ENCODE peak calls at places on chromosomes 2 and 18, in four cellular contexts. Z is A549, S is WTC11, A is K562. M is an unnamed sample.

GRCh38 chr2:131023758-131024157 is 69.5 kb downstream of the FAM168B start:
- DNase-seq in Z (no peak), S (no peak), A (no peak), M (no peak)

GRCh38 chr2:37614061-37614802 is 57.2 kb downstream of the CDC42EP3 start:
- DNase-seq in A (no peak), S (no peak), Z (no peak), M (no peak)

GRCh38 chr18:74493689-74494088 is 2.5 kb upstream of the CNDP2 start:
- DNase-seq in A (no peak), S (peak), Z (peak), M (peak)

GRCh38 chr18:37565985-37566478 is 434 bp upstream of the CELF4 start:
- DNase-seq in Z (peak), A (no peak), S (peak), M (no peak)

GRCh38 chr18:23547806-23548205 is 38.5 kb downstream of the NPC1 start:
- DNase-seq in Z (peak), A (no peak), S (no peak), M (peak)

GRCh38 chr2:210399440-210400041 is 77.0 kb downstream of the LANCL1 start:
- DNase-seq in A (no peak), Z (no peak), S (no peak), M (peak)

GRCh38 chr2:128727914-128728313 is 409.2 kb upstream of the HS6ST1 start:
- DNase-seq in A (no peak), Z (no peak), S (no peak), M (no peak)

GRCh38 chr2:168140892-168141291 is 106.5 kb downstream of the STK39 start:
- DNase-seq in A (no peak), Z (no peak), S (no peak), M (no peak)

GRCh38 chr2:46387886-46388515 is 90.8 kb downstream of the EPAS1 start:
- DNase-seq in Z (no peak), S (no peak), A (no peak), M (peak)

GRCh38 chr2:212237350-212238095 is 301.1 kb downstream of the ERBB4 start:
- DNase-seq in Z (no peak), A (no peak), S (peak), M (no peak)

GRCh38 chr2:63537306-63537705 is 51.0 kb downstream of the WDPCP start:
- DNase-seq in A (no peak), Z (no peak), S (no peak), M (no peak)

GRCh38 chr18:6039055-6039454 is 143.7 kb upstream of the TMEM200C start:
- DNase-seq in Z (no peak), A (no peak), S (no peak), M (no peak)

GRCh38 chr2:157840568-157841156 is 35.5 kb downstream of the ACVR1 start:
- DNase-seq in Z (no peak), A (no peak), S (peak), M (peak)

GRCh38 chr2:236887519-236887918 is 198.2 kb upstream of the COPS8 start:
- DNase-seq in S (no peak), Z (no peak), A (no peak), M (no peak)

GRCh38 chr2:18750662-18751554 is 161.5 kb upstream of the NT5C1B start:
- DNase-seq in S (no peak), Z (no peak), A (no peak), M (no peak)

GRCh38 chr2:147469471-147469870 is 375.4 kb upstream of the ACVR2A start:
- DNase-seq in Z (no peak), A (no peak), S (peak), M (no peak)

GRCh38 chr2:95074663-95075439 is 46.8 kb downstream of the MRPS5 start:
- DNase-seq in A (no peak), Z (no peak), S (no peak), M (no peak)

GRCh38 chr2:32732912-32733472 is 105.1 kb downstream of the TTC27 start:
- DNase-seq in S (no peak), Z (no peak), A (no peak), M (no peak)

GRCh38 chr2:73770725-73771124 is 9.2 kb downstream of the DUSP11 start:
- DNase-seq in Z (no peak), A (no peak), S (no peak), M (no peak)

GRCh38 chr2:8119782-8120551 is 561.9 kb upstream of the ID2 start:
- DNase-seq in S (no peak), A (no peak), Z (no peak), M (peak)

GRCh38 chr2:227461878-227462462 is 10.0 kb upstream of the AGFG1 start:
- DNase-seq in Z (no peak), A (no peak), S (no peak), M (no peak)

GRCh38 chr2:2901384-2902345 is 476.0 kb downstream of the EIPR1 start:
- DNase-seq in A (no peak), S (no peak), Z (no peak), M (peak)

GRCh38 chr18:58087928-58088722 is 44.1 kb downstream of the NEDD4L start:
- DNase-seq in S (no peak), Z (no peak), A (peak), M (no peak)

GRCh38 chr2:62923242-62923641 is 127.4 kb upstream of the OTX1 start:
- DNase-seq in Z (no peak), S (no peak), A (no peak), M (no peak)

GRCh38 chr2:26016012-26016742 is 17.7 kb upstream of the RAB10 start:
- DNase-seq in A (no peak), Z (no peak), S (no peak), M (no peak)

GRCh38 chr2:160367887-160368286 is 125.7 kb downstream of the RBMS1 start:
- DNase-seq in Z (no peak), S (no peak), A (no peak), M (no peak)

GRCh38 chr18:75066223-75066622 is 142.7 kb downstream of the PTGR3 start:
- DNase-seq in A (no peak), Z (no peak), S (no peak), M (no peak)

GRCh38 chr2:167946367-167946955 is 300.9 kb downstream of the STK39 start:
- DNase-seq in S (no peak), Z (no peak), A (no peak), M (no peak)

GRCh38 chr2:222424729-222425671 is 657 bp downstream of the SGPP2 start:
- DNase-seq in Z (no peak), S (peak), A (no peak), M (no peak)

GRCh38 chr18:74368901-74369705 is 53.5 kb downstream of the C18orf63 start:
- DNase-seq in A (no peak), S (no peak), Z (no peak), M (peak)

GRCh38 chr2:2657121-2657962 is 326.3 kb upstream of the MYT1L start:
- DNase-seq in A (no peak), Z (no peak), S (no peak), M (no peak)

GRCh38 chr2:29632018-29632417 is 289.4 kb downstream of the ALK start:
- DNase-seq in Z (no peak), A (no peak), S (no peak), M (no peak)

GRCh38 chr18:67232406-67232805 is 284.1 kb downstream of the DSEL start:
- DNase-seq in Z (no peak), A (no peak), S (no peak), M (no peak)

GRCh38 chr2:28654981-28655322 is 96.7 kb upstream of the PPP1CB start:
- DNase-seq in Z (no peak), A (no peak), S (no peak), M (no peak)

GRCh38 chr18:26458526-26459232 is 89.7 kb downstream of the KCTD1 start:
- DNase-seq in Z (no peak), S (no peak), A (no peak), M (no peak)

GRCh38 chr2:181656450-181657261 is at the start of gene CERKL:
- DNase-seq in A (no peak), Z (peak), S (peak), M (no peak)
- TF ChIP-seq CTCF in A (no peak), Z (no peak), S (no peak), M (no peak)

GRCh38 chr2:120628248-120628647 is 107.4 kb upstream of the GLI2 start:
- DNase-seq in A (no peak), S (no peak), Z (no peak), M (no peak)

GRCh38 chr2:120629241-120629895 is 106.3 kb upstream of the GLI2 start:
- DNase-seq in S (no peak), Z (no peak), A (no peak), M (no peak)

GRCh38 chr2:120631241-120631640 is 104.4 kb upstream of the GLI2 start:
- DNase-seq in Z (no peak), S (no peak), A (no peak), M (no peak)

GRCh38 chr2:120631719-120632118 is 103.9 kb upstream of the GLI2 start:
- DNase-seq in S (no peak), A (no peak), Z (no peak), M (no peak)

GRCh38 chr2:120630031-120630701 is 105.5 kb upstream of the GLI2 start:
- DNase-seq in Z (no peak), S (no peak), A (no peak), M (no peak)
- TF ChIP-seq NR3C1 in Z (no peak), S (no peak), A (no peak), M (no peak)

GRCh38 chr18:4762399-4762798 is 307.3 kb upstream of the DLGAP1 start:
- DNase-seq in Z (no peak), S (no peak), A (no peak), M (no peak)

DNA sequence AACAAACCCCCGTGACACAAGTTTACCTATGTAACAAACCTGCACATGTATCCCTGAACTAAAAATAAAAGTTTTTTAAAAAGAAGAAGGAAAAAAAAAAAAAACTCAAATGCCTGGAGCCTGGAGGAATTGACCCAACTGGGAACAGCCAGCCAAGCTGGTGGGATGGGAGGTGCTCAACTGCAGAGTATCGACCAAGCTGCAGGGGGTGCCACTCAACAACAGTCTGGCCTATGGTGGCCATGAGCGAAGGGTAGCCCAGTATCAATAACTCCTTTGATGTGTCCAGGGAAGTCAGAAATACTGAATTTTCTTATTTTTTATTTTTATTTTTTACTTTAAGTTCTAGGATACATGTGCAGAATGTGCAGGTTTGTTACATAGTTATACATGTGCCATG is 310.3 kb upstream of the DLGAP1 start:
- DNase-seq in S (peak), A (no peak), Z (no peak), M (no peak)
- TF ChIP-seq CTCF in S (no peak), A (no peak), Z (no peak), M (no peak)

GRCh38 chr2:234687718-234688475 is 191.0 kb upstream of the ARL4C start:
- DNase-seq in Z (no peak), A (no peak), S (no peak), M (no peak)
- TF ChIP-seq NR3C1 in Z (no peak), A (no peak), S (no peak), M (no peak)

GRCh38 chr18:62033756-62034155 is 140.9 kb upstream of the RNF152 start:
- DNase-seq in Z (no peak), S (no peak), A (no peak), M (no peak)
- TF ChIP-seq CTCF in Z (no peak), S (no peak), A (no peak), M (no peak)

GRCh38 chr2:54672587-54673456 is 50.6 kb upstream of the EML6 start:
- DNase-seq in Z (no peak), A (no peak), S (no peak), M (no peak)

GRCh38 chr2:54671875-54672586 is 51.4 kb upstream of the EML6 start:
- DNase-seq in S (no peak), A (no peak), Z (no peak), M (peak)

GRCh38 chr2:54675738-54676137 is 47.7 kb upstream of the EML6 start:
- DNase-seq in S (no peak), A (no peak), Z (no peak), M (no peak)

GRCh38 chr2:54675281-54675680 is 48.2 kb upstream of the EML6 start:
- DNase-seq in A (no peak), S (no peak), Z (no peak), M (no peak)

GRCh38 chr2:54673501-54673998 is 49.9 kb upstream of the EML6 start:
- DNase-seq in S (no peak), A (no peak), Z (no peak), M (no peak)
- TF ChIP-seq NR3C1 in S (no peak), A (no peak), Z (no peak), M (no peak)

GRCh38 chr2:234954551-234954992 is 2.8 kb downstream of the SH3BP4 start:
- DNase-seq in A (no peak), S (peak), Z (no peak), M (no peak)
- TF ChIP-seq CTCF in A (no peak), S (no peak), Z (no peak), M (no peak)

GRCh38 chr18:11389281-11389680 is 220.1 kb upstream of the SLC35G4 start:
- DNase-seq in A (no peak), S (no peak), Z (no peak), M (no peak)

GRCh38 chr18:11392292-11392691 is 217.1 kb upstream of the SLC35G4 start:
- DNase-seq in A (peak), Z (no peak), S (no peak), M (no peak)

GRCh38 chr18:11391636-11392035 is 217.8 kb upstream of the SLC35G4 start:
- DNase-seq in S (no peak), Z (no peak), A (no peak), M (no peak)

GRCh38 chr18:11392974-11393373 is 216.4 kb upstream of the SLC35G4 start:
- DNase-seq in S (no peak), Z (no peak), A (no peak), M (no peak)

GRCh38 chr18:11387880-11388279 is 221.5 kb upstream of the SLC35G4 start:
- DNase-seq in Z (peak), A (peak), S (peak), M (peak)
- TF ChIP-seq NR3C1 in Z (no peak), A (no peak), S (no peak), M (no peak)

GRCh38 chr2:207469953-207470699 is 59.6 kb upstream of the CREB1 start:
- DNase-seq in S (no peak), Z (no peak), A (no peak), M (no peak)
- TF ChIP-seq CTCF in S (no peak), Z (no peak), A (no peak), M (no peak)

M was measured in HepG2.